ENCODE peak calls at places on chromosomes 1 and 21, in eight cellular contexts. One of them, this sample, is unnamed.

GRCh38 chr1:221023482-221023881 is 144.2 kb downstream of the HLX start:
- DNase-seq in sigmoid colon: no peak
- DNase-seq in spleen: no peak
- DNase-seq in heart left ventricle: no peak
- DNase-seq in suprapubic skin: no peak
- DNase-seq in uterus: no peak
- DNase-seq in tibial nerve: no peak
- DNase-seq in body of pancreas: no peak
- DNase-seq in this sample: no peak

GRCh38 chr1:15205586-15206346 is 41.3 kb upstream of the FHAD1 start:
- DNase-seq in uterus: no peak
- DNase-seq in suprapubic skin: no peak
- DNase-seq in body of pancreas: no peak
- DNase-seq in heart left ventricle: no peak
- DNase-seq in tibial nerve: no peak
- DNase-seq in sigmoid colon: peak
- DNase-seq in spleen: no peak
- DNase-seq in this sample: no peak

GRCh38 chr1:52955129-52955970 is 28.3 kb downstream of the SCP2 start:
- DNase-seq in body of pancreas: peak
- DNase-seq in spleen: no peak
- DNase-seq in suprapubic skin: no peak
- DNase-seq in tibial nerve: no peak
- DNase-seq in uterus: no peak
- DNase-seq in heart left ventricle: no peak
- DNase-seq in sigmoid colon: no peak
- DNase-seq in this sample: no peak

GRCh38 chr1:228120351-228121091 is 11.4 kb upstream of the MRPL55 start:
- DNase-seq in suprapubic skin: no peak
- DNase-seq in sigmoid colon: no peak
- DNase-seq in heart left ventricle: no peak
- DNase-seq in tibial nerve: no peak
- DNase-seq in spleen: no peak
- DNase-seq in uterus: no peak
- DNase-seq in body of pancreas: no peak
- DNase-seq in this sample: no peak

GRCh38 chr21:16007933-16008332 is 278.2 kb downstream of the USP25 start:
- DNase-seq in uterus: no peak
- DNase-seq in heart left ventricle: no peak
- DNase-seq in tibial nerve: no peak
- DNase-seq in sigmoid colon: no peak
- DNase-seq in body of pancreas: no peak
- DNase-seq in spleen: no peak
- DNase-seq in suprapubic skin: no peak
- DNase-seq in this sample: no peak

GRCh38 chr1:204979891-204980649 is 62.9 kb upstream of the CNTN2 start:
- DNase-seq in tibial nerve: no peak
- DNase-seq in uterus: no peak
- DNase-seq in suprapubic skin: no peak
- DNase-seq in heart left ventricle: no peak
- DNase-seq in spleen: peak
- DNase-seq in sigmoid colon: no peak
- DNase-seq in body of pancreas: no peak
- DNase-seq in this sample: no peak

GRCh38 chr1:206930210-206930798 is 8.6 kb upstream of the FCMR start:
- DNase-seq in heart left ventricle: no peak
- DNase-seq in suprapubic skin: no peak
- DNase-seq in body of pancreas: peak
- DNase-seq in uterus: no peak
- DNase-seq in tibial nerve: no peak
- DNase-seq in sigmoid colon: no peak
- DNase-seq in spleen: peak
- DNase-seq in this sample: no peak

GRCh38 chr1:111467805-111468716 is 5.7 kb upstream of the C1orf162 start:
- DNase-seq in body of pancreas: peak
- DNase-seq in suprapubic skin: no peak
- DNase-seq in heart left ventricle: no peak
- DNase-seq in uterus: no peak
- DNase-seq in tibial nerve: no peak
- DNase-seq in sigmoid colon: no peak
- DNase-seq in spleen: no peak
- DNase-seq in this sample: no peak

GRCh38 chr1:67460648-67461500 is 30.7 kb upstream of the SERBP1 start:
- DNase-seq in spleen: no peak
- DNase-seq in suprapubic skin: no peak
- DNase-seq in heart left ventricle: peak
- DNase-seq in body of pancreas: no peak
- DNase-seq in tibial nerve: no peak
- DNase-seq in uterus: no peak
- DNase-seq in sigmoid colon: no peak
- DNase-seq in this sample: no peak

GRCh38 chr1:87452648-87453047 is 124.0 kb downstream of the LMO4 start:
- DNase-seq in suprapubic skin: no peak
- DNase-seq in spleen: no peak
- DNase-seq in body of pancreas: no peak
- DNase-seq in sigmoid colon: no peak
- DNase-seq in tibial nerve: no peak
- DNase-seq in uterus: no peak
- DNase-seq in heart left ventricle: no peak
- DNase-seq in this sample: no peak

GRCh38 chr21:46265736-46266525 is 19.5 kb downstream of the MCM3AP start:
- DNase-seq in sigmoid colon: no peak
- DNase-seq in tibial nerve: no peak
- DNase-seq in body of pancreas: no peak
- DNase-seq in uterus: no peak
- DNase-seq in spleen: no peak
- DNase-seq in suprapubic skin: no peak
- DNase-seq in heart left ventricle: no peak
- DNase-seq in this sample: no peak

GRCh38 chr1:168390261-168390660 is 109.6 kb downstream of the TBX19 start:
- DNase-seq in uterus: no peak
- DNase-seq in tibial nerve: no peak
- DNase-seq in suprapubic skin: no peak
- DNase-seq in heart left ventricle: no peak
- DNase-seq in sigmoid colon: no peak
- DNase-seq in body of pancreas: no peak
- DNase-seq in spleen: no peak
- DNase-seq in this sample: no peak

GRCh38 chr1:232335751-232336274 is 294.1 kb downstream of the SIPA1L2 start:
- DNase-seq in body of pancreas: no peak
- DNase-seq in suprapubic skin: no peak
- DNase-seq in tibial nerve: no peak
- DNase-seq in heart left ventricle: no peak
- DNase-seq in spleen: no peak
- DNase-seq in uterus: no peak
- DNase-seq in sigmoid colon: no peak
- DNase-seq in this sample: no peak

GRCh38 chr1:87880747-87881133 is 552.1 kb downstream of the LMO4 start:
- DNase-seq in suprapubic skin: no peak
- DNase-seq in uterus: no peak
- DNase-seq in tibial nerve: no peak
- DNase-seq in heart left ventricle: no peak
- DNase-seq in spleen: no peak
- DNase-seq in body of pancreas: no peak
- DNase-seq in sigmoid colon: no peak
- DNase-seq in this sample: no peak

GRCh38 chr21:38383411-38384245 is 114.6 kb downstream of the ERG start:
- DNase-seq in uterus: no peak
- DNase-seq in suprapubic skin: no peak
- DNase-seq in tibial nerve: no peak
- DNase-seq in body of pancreas: no peak
- DNase-seq in sigmoid colon: no peak
- DNase-seq in heart left ventricle: no peak
- DNase-seq in spleen: no peak
- DNase-seq in this sample: no peak

GRCh38 chr1:243475966-243476365 is 220.1 kb downstream of the SDCCAG8 start:
- DNase-seq in spleen: no peak
- DNase-seq in suprapubic skin: no peak
- DNase-seq in tibial nerve: no peak
- DNase-seq in body of pancreas: no peak
- DNase-seq in heart left ventricle: no peak
- DNase-seq in uterus: no peak
- DNase-seq in sigmoid colon: no peak
- DNase-seq in this sample: no peak

DNA sequence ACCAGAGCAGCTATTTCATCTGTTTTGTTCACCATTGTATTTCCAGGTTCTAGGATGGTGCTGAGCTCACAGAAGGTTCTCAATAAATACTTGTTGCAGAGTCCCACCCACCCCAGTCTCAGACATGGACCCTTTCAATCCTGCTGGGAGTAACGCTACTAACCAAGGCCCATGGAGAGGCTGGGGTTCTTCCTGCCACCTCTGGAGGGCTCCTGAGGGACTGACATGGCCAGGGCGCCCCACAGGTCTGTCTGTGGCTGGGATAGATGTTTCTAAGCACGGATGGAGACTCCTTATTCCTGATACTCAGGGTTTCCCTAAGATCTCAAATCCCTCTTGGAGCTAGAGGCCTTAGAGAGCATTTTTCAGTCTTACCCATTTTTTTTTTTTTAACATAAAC is 87.4 kb downstream of the EPHB2 start:
- DNase-seq in uterus: no peak
- DNase-seq in tibial nerve: no peak
- DNase-seq in suprapubic skin: no peak
- DNase-seq in spleen: no peak
- DNase-seq in sigmoid colon: no peak
- DNase-seq in heart left ventricle: no peak
- DNase-seq in body of pancreas: no peak
- DNase-seq in this sample: no peak
- TF ChIP-seq CTCF in uterus: no peak
- TF ChIP-seq CTCF in tibial nerve: no peak
- TF ChIP-seq CTCF in suprapubic skin: no peak
- TF ChIP-seq CTCF in spleen: no peak
- TF ChIP-seq CTCF in sigmoid colon: no peak
- TF ChIP-seq CTCF in heart left ventricle: no peak
- TF ChIP-seq CTCF in body of pancreas: no peak
- TF ChIP-seq CTCF in this sample: no peak

DNA sequence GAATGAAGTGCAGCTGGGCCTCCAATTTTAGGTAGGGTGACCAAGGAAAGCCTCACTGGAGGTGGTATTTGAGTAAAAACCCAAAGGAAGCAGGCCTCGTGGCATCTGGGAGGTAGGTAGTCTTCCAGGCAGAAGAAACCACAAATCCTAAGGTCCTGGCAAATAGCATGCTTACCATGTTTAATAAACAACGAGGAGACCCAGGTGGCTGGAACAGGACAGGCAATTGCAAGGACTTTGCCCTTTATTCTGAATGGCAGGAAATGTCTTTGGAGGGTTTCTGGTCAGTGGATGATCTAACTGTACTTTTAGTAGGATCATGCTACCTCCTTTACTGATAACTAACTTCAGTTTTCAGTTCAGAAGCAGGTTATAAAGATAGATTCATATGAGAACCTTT is 52.2 kb downstream of the EPB41 start:
- DNase-seq in uterus: no peak
- DNase-seq in body of pancreas: no peak
- DNase-seq in tibial nerve: no peak
- DNase-seq in sigmoid colon: no peak
- DNase-seq in heart left ventricle: no peak
- DNase-seq in spleen: no peak
- DNase-seq in suprapubic skin: no peak
- DNase-seq in this sample: no peak
- TF ChIP-seq POLR2A in uterus: no peak
- TF ChIP-seq POLR2A in body of pancreas: no peak
- TF ChIP-seq POLR2A in tibial nerve: no peak
- TF ChIP-seq POLR2A in sigmoid colon: no peak
- TF ChIP-seq POLR2A in heart left ventricle: no peak
- TF ChIP-seq POLR2A in spleen: no peak
- TF ChIP-seq POLR2A in suprapubic skin: no peak
- TF ChIP-seq POLR2A in this sample: no peak

DNA sequence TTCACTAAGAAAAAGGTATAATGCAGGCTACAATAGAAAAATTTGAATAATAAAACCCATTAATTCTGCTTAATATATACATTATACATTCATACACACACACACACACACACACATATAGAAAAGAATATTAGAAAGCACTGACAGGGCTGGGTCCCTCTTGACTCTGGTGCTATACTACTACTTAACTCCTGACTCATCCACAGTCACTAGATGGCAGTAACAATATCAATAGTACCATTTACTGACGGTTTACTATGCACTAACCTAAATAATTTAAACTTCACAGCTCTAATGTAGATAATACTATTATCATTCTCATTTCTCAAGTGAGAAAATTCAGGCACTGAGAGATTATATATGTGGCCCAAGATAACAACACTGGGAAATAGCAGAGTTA is 87.5 kb downstream of the COP1 start:
- DNase-seq in body of pancreas: no peak
- DNase-seq in suprapubic skin: no peak
- DNase-seq in tibial nerve: no peak
- DNase-seq in heart left ventricle: no peak
- DNase-seq in spleen: no peak
- DNase-seq in uterus: no peak
- DNase-seq in sigmoid colon: no peak
- DNase-seq in this sample: no peak
- TF ChIP-seq CTCF in body of pancreas: no peak
- TF ChIP-seq CTCF in suprapubic skin: no peak
- TF ChIP-seq CTCF in tibial nerve: no peak
- TF ChIP-seq CTCF in heart left ventricle: no peak
- TF ChIP-seq CTCF in spleen: no peak
- TF ChIP-seq CTCF in uterus: no peak
- TF ChIP-seq CTCF in sigmoid colon: no peak
- TF ChIP-seq CTCF in this sample: no peak

GRCh38 chr1:179821524-179821923 is 56.1 kb downstream of the TOR1AIP2 start:
- DNase-seq in body of pancreas: no peak
- DNase-seq in uterus: no peak
- DNase-seq in tibial nerve: no peak
- DNase-seq in suprapubic skin: peak
- DNase-seq in heart left ventricle: no peak
- DNase-seq in spleen: peak
- DNase-seq in sigmoid colon: peak
- DNase-seq in this sample: no peak

GRCh38 chr1:179818260-179818659 is 59.3 kb downstream of the TOR1AIP2 start:
- DNase-seq in body of pancreas: no peak
- DNase-seq in spleen: no peak
- DNase-seq in tibial nerve: no peak
- DNase-seq in heart left ventricle: no peak
- DNase-seq in suprapubic skin: peak
- DNase-seq in sigmoid colon: peak
- DNase-seq in uterus: no peak
- DNase-seq in this sample: no peak

GRCh38 chr1:179818743-179819173 is 58.8 kb downstream of the TOR1AIP2 start:
- DNase-seq in tibial nerve: no peak
- DNase-seq in suprapubic skin: peak
- DNase-seq in uterus: peak
- DNase-seq in spleen: peak
- DNase-seq in body of pancreas: peak
- DNase-seq in sigmoid colon: peak
- DNase-seq in heart left ventricle: peak
- DNase-seq in this sample: no peak

GRCh38 chr1:179822107-179822506 is 55.5 kb downstream of the TOR1AIP2 start:
- DNase-seq in heart left ventricle: no peak
- DNase-seq in uterus: no peak
- DNase-seq in suprapubic skin: no peak
- DNase-seq in spleen: no peak
- DNase-seq in body of pancreas: no peak
- DNase-seq in tibial nerve: no peak
- DNase-seq in sigmoid colon: no peak
- DNase-seq in this sample: no peak

GRCh38 chr1:179820216-179820970 is 57.2 kb downstream of the TOR1AIP2 start:
- DNase-seq in heart left ventricle: no peak
- DNase-seq in tibial nerve: no peak
- DNase-seq in body of pancreas: no peak
- DNase-seq in sigmoid colon: peak
- DNase-seq in spleen: peak
- DNase-seq in uterus: no peak
- DNase-seq in suprapubic skin: peak
- DNase-seq in this sample: no peak
- TF ChIP-seq POLR2A in heart left ventricle: no peak
- TF ChIP-seq POLR2A in tibial nerve: no peak
- TF ChIP-seq POLR2A in body of pancreas: no peak
- TF ChIP-seq POLR2A in sigmoid colon: no peak
- TF ChIP-seq POLR2A in spleen: no peak
- TF ChIP-seq POLR2A in uterus: no peak
- TF ChIP-seq POLR2A in suprapubic skin: no peak
- TF ChIP-seq POLR2A in this sample: no peak